ENCODE peak calls at places on chromosomes 5 and 9, in seven cellular contexts. K is PC-3, E is heart left ventricle, L is RWPE1, S is uterus, J is MM.1S, H is brain microvascular endothelial cell. F is an unnamed sample.

GRCh38 chr5:16550316-16550952 is 66.4 kb downstream of the RETREG1 start:
- DNase-seq in K (peak), E (peak), L (peak), S (no peak), J (peak), H (no peak), F (no peak)

GRCh38 chr5:151093476-151093889 is 12.6 kb upstream of the TNIP1 start:
- DNase-seq in K (peak), E (no peak), L (peak), S (peak), J (peak), H (peak), F (no peak)

GRCh38 chr9:87601175-87601574 is 103.5 kb downstream of the DAPK1 start:
- DNase-seq in K (no peak), E (peak), L (no peak), S (no peak), J (no peak), H (no peak), F (no peak)

GRCh38 chr9:127333326-127334064 is 63.5 kb upstream of the SLC2A8 start:
- DNase-seq in K (no peak), E (no peak), L (no peak), S (peak), J (no peak), H (no peak), F (no peak)

GRCh38 chr5:173767580-173768266 is 120.4 kb upstream of the CPEB4 start:
- DNase-seq in K (peak), E (peak), L (no peak), S (no peak), J (no peak), H (no peak), F (no peak)

GRCh38 chr5:72137826-72138409 is 30.6 kb downstream of the MAP1B start:
- DNase-seq in K (peak), E (no peak), L (peak), S (no peak), J (peak), H (no peak), F (no peak)

GRCh38 chr5:94159144-94159543 is 417.7 kb upstream of the POU5F2 start:
- DNase-seq in K (no peak), E (no peak), L (no peak), S (no peak), J (no peak), H (no peak), F (no peak)

GRCh38 chr5:56155085-56155484 is 78.0 kb downstream of the ANKRD55 start:
- DNase-seq in K (no peak), E (no peak), L (no peak), S (no peak), J (peak), H (no peak), F (no peak)

GRCh38 chr9:32738501-32739172 is 44.7 kb upstream of the TMEM215 start:
- DNase-seq in K (peak), E (no peak), L (peak), S (no peak), J (no peak), H (no peak), F (no peak)

GRCh38 chr5:57338068-57338848 is 144.4 kb downstream of the ACTBL2 start:
- DNase-seq in K (peak), E (no peak), L (no peak), S (no peak), J (peak), H (no peak), F (no peak)

GRCh38 chr9:129383005-129383414 is 204.9 kb upstream of the IER5L start:
- DNase-seq in K (peak), E (peak), L (peak), S (no peak), J (no peak), H (no peak), F (peak)

GRCh38 chr9:134724231-134724911 is 82.8 kb downstream of the COL5A1 start:
- DNase-seq in K (no peak), E (peak), L (no peak), S (no peak), J (no peak), H (peak), F (no peak)

GRCh38 chr9:14415947-14416346 is 102.0 kb upstream of the NFIB start:
- DNase-seq in K (peak), E (no peak), L (no peak), S (no peak), J (no peak), H (peak), F (no peak)

GRCh38 chr9:12880406-12881016 is 105.7 kb downstream of the LURAP1L start:
- DNase-seq in K (no peak), E (no peak), L (no peak), S (no peak), J (no peak), H (no peak), F (no peak)

GRCh38 chr9:103617046-103617445 is 477.1 kb upstream of the SMC2 start:
- DNase-seq in K (no peak), E (no peak), L (no peak), S (no peak), J (no peak), H (no peak), F (no peak)

GRCh38 chr5:95887977-95888376 is 65.5 kb upstream of the GLRX start:
- DNase-seq in K (no peak), E (no peak), L (no peak), S (no peak), J (no peak), H (no peak), F (no peak)

GRCh38 chr5:84450617-84451414 is 66.1 kb upstream of the EDIL3 start:
- DNase-seq in K (peak), E (no peak), L (peak), S (no peak), J (peak), H (no peak), F (no peak)

GRCh38 chr9:112601646-112602045 is 115.0 kb downstream of the KIAA1958 start:
- DNase-seq in K (peak), E (no peak), L (peak), S (no peak), J (no peak), H (no peak), F (no peak)

GRCh38 chr5:181187500-181188213 is 17.3 kb downstream of the TRIM7 start:
- DNase-seq in K (peak), E (peak), L (peak), S (peak), J (peak), H (peak), F (peak)

GRCh38 chr9:13485068-13485596 is 205.6 kb upstream of the MPDZ start:
- DNase-seq in K (peak), E (peak), L (peak), S (peak), J (no peak), H (peak), F (peak)

GRCh38 chr5:151244210-151244609 is 8.8 kb upstream of the GM2A start:
- DNase-seq in K (no peak), E (no peak), L (no peak), S (no peak), J (no peak), H (no peak), F (no peak)

GRCh38 chr5:176533894-176534611 is 3.1 kb downstream of the RNF44 start:
- DNase-seq in K (peak), E (peak), L (peak), S (no peak), J (no peak), H (no peak), F (no peak)

GRCh38 chr9:127915325-127915752 is 1.5 kb downstream of the ST6GALNAC4 start:
- DNase-seq in K (no peak), E (no peak), L (no peak), S (no peak), J (peak), H (no peak), F (no peak)

GRCh38 chr5:175696139-175696854 is 38.4 kb downstream of the HRH2 start:
- DNase-seq in K (peak), E (peak), L (no peak), S (peak), J (no peak), H (peak), F (no peak)

GRCh38 chr5:61330341-61330878 is 1.6 kb upstream of the ZSWIM6 start:
- DNase-seq in K (peak), E (peak), L (peak), S (peak), J (no peak), H (no peak), F (no peak)

GRCh38 chr9:21546949-21547348 is 64.8 kb upstream of the IFNE start:
- DNase-seq in K (no peak), E (no peak), L (no peak), S (no peak), J (no peak), H (no peak), F (no peak)

GRCh38 chr9:127095416-127095815 is 27.0 kb downstream of the ANGPTL2 start:
- DNase-seq in K (no peak), E (no peak), L (no peak), S (no peak), J (no peak), H (no peak), F (no peak)

GRCh38 chr5:989961-990530 is 18.6 kb upstream of the NKD2 start:
- DNase-seq in K (peak), E (peak), L (no peak), S (peak), J (no peak), H (no peak), F (no peak)

GRCh38 chr9:18720691-18721090 is 246.7 kb downstream of the ADAMTSL1 start:
- DNase-seq in K (peak), E (no peak), L (no peak), S (no peak), J (no peak), H (no peak), F (no peak)

GRCh38 chr5:18772475-18772874 is 1138.2 kb downstream of the TAF11L14 start:
- DNase-seq in K (peak), E (no peak), L (peak), S (no peak), J (peak), H (no peak), F (no peak)

GRCh38 chr5:132272341-132273210 is 15.1 kb downstream of the PDLIM4 start:
- DNase-seq in K (peak), E (no peak), L (peak), S (peak), J (peak), H (peak), F (no peak)
- H3K27ac ChIP-seq in K (no peak), E (no peak), L (peak), S (peak), J (no peak), H (no peak), F (peak)

GRCh38 chr5:52837068-52837467 is 49.4 kb downstream of the ITGA1 start:
- DNase-seq in K (no peak), E (no peak), L (no peak), S (peak), J (no peak), H (peak), F (no peak)
- TF ChIP-seq CTCF in K (no peak), E (no peak), L (no peak), S (peak), J (no peak), H (peak), F (no peak)

GRCh38 chr5:140043508-140043872 is 391 bp upstream of the NRG2 start:
- DNase-seq in K (peak), E (peak), L (peak), S (no peak), J (no peak), H (no peak), F (no peak)

GRCh38 chr5:140041099-140041491 is 2.0 kb downstream of the NRG2 start:
- DNase-seq in K (peak), E (no peak), L (no peak), S (no peak), J (no peak), H (no peak), F (no peak)

GRCh38 chr5:140044041-140044440 is 942 bp upstream of the NRG2 start:
- DNase-seq in K (no peak), E (no peak), L (no peak), S (no peak), J (no peak), H (no peak), F (no peak)

GRCh38 chr5:140041492-140042421 is 1.3 kb downstream of the NRG2 start:
- DNase-seq in K (peak), E (peak), L (peak), S (peak), J (no peak), H (peak), F (peak)

DNA sequence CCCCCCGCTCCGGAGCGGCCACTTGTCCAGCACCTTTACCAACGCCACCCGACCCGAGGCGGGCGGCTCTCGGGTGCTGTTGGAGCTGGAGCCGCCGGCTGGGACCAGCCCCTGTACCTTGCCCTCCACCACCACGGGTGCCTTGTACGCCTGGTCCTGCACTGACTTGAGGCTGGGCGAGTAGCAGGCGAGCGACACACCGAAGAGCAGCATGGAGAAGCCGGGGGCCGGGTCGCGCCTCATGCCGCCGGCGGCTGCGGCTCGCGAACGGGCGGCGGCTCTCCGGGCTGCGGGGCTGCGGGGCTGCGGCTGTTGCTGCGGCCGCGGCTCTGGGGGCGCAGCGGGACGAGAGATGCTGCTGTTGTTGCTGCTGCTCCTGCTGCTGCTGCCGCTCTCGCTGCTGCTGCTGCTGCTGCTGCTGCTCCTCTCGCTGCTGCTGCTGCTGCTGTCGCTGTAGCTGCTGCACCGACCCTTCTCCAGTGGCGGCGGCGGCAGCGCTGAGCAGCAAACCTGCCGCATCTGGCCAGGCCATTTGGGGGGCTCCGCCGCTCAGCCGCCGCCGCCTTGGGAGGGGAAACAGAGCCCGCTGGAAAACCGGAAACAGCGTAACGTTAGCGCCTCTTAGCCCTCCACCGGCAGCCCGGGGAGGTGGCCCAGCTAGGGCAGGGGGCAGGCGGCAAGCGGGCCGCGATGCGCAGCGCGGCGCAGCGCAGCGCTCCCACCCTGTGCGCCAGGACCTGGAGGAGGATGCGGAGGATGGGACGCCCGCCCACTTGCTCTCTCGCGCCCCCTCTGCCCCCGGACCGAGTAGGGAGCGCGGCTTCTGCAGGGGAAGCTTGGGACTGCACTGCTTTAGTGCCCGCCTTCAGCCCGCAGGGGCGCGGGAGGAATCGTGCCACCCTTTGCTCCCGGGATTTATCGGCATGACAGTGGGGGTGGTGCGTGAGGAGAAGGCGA is at the start of gene NRG2:
- DNase-seq in K (peak), E (peak), L (peak), S (peak), J (peak), H (peak), F (no peak)
- H3K27ac ChIP-seq in K (peak), E (peak), L (peak), S (peak), J (no peak), H (no peak), F (peak)

DNA sequence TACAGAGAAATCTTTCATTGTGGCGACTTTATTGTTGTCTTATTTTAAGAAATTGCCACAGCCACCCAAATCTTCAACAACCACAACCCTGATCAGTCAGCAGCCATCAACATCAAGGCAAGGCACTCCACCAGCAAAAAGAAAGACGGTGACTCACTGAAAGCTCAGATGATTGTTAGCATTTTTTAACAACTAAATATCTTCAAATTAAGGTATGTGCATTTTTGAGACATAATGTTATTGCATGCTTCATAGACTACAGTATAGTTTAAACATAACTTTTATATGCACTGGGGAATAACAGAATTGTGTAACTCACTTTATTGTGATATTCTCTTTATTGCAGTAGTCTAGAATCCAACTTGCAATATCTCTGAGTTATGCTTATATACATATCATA is 263.4 kb downstream of the TMEM232 start:
- DNase-seq in K (no peak), E (no peak), L (no peak), S (no peak), J (no peak), H (no peak), F (no peak)
- TF ChIP-seq CTCF in K (no peak), E (no peak), L (no peak), S (no peak), J (no peak), H (no peak), F (no peak)

GRCh38 chr5:80487829-80488708 is at the start of gene FAM151B:
- DNase-seq in K (peak), E (peak), L (peak), S (peak), J (peak), H (peak), F (peak)
- H3K27ac ChIP-seq in K (peak), E (peak), L (peak), S (peak), J (peak), H (peak), F (peak)

GRCh38 chr5:7015586-7016256 is 302.5 kb downstream of the TENT4A start:
- DNase-seq in K (peak), E (no peak), L (no peak), S (no peak), J (no peak), H (no peak), F (no peak)
- TF ChIP-seq CTCF in K (peak), E (no peak), L (no peak), S (no peak), J (peak), H (no peak), F (no peak)

GRCh38 chr9:92669527-92669889 is 423 bp downstream of the IPPK start:
- DNase-seq in K (no peak), E (no peak), L (peak), S (no peak), J (peak), H (no peak), F (no peak)
- H3K27ac ChIP-seq in K (peak), E (peak), L (peak), S (peak), J (peak), H (peak), F (peak)